ENCODE peak calls at places on chromosomes 11 and 22, in five cellular contexts. One of them, this sample, is unnamed.

GRCh38 chr11:117185739-117186430 is 7.3 kb downstream of the SIDT2 start:
- DNase-seq in neuronal stem cell: no peak
- DNase-seq in H9: no peak
- DNase-seq in mesendoderm: no peak
- DNase-seq in mesenchymal stem cell: no peak
- DNase-seq in this sample: no peak

GRCh38 chr11:10454902-10455631 is at the start of gene AMPD3:
- DNase-seq in mesendoderm: no peak
- DNase-seq in neuronal stem cell: no peak
- DNase-seq in mesenchymal stem cell: peak; percentile 99
- DNase-seq in H9: peak; percentile 30
- DNase-seq in this sample: peak; percentile 99

GRCh38 chr22:27879923-27880322 is 39.1 kb downstream of the PITPNB start:
- DNase-seq in mesendoderm: peak; percentile 78
- DNase-seq in H9: no peak
- DNase-seq in neuronal stem cell: no peak
- DNase-seq in mesenchymal stem cell: peak; percentile 69
- DNase-seq in this sample: peak; percentile 54

GRCh38 chr11:44627911-44628729 is 62.7 kb downstream of the CD82 start:
- DNase-seq in mesendoderm: no peak
- DNase-seq in mesenchymal stem cell: peak; percentile 39
- DNase-seq in neuronal stem cell: no peak
- DNase-seq in H9: peak; percentile 25
- DNase-seq in this sample: peak; percentile 49

GRCh38 chr11:108666373-108666772 is 1.5 kb downstream of the DDX10 start:
- DNase-seq in mesendoderm: peak; percentile 83
- DNase-seq in neuronal stem cell: no peak
- DNase-seq in H9: peak; percentile 45
- DNase-seq in mesenchymal stem cell: peak; percentile 22
- DNase-seq in this sample: no peak

GRCh38 chr22:38802671-38803121 is 8.8 kb upstream of the DNAL4 start:
- DNase-seq in H9: peak; percentile 43
- DNase-seq in mesendoderm: peak; percentile 62
- DNase-seq in neuronal stem cell: no peak
- DNase-seq in mesenchymal stem cell: peak; percentile 86
- DNase-seq in this sample: peak; percentile 95

GRCh38 chr11:14702760-14703159 is 59.2 kb downstream of the PDE3B start:
- DNase-seq in neuronal stem cell: no peak
- DNase-seq in H9: no peak
- DNase-seq in mesendoderm: no peak
- DNase-seq in mesenchymal stem cell: no peak
- DNase-seq in this sample: no peak

GRCh38 chr22:17077255-17077654 is 7.5 kb upstream of the IL17RA start:
- DNase-seq in neuronal stem cell: no peak
- DNase-seq in mesenchymal stem cell: peak; percentile 37
- DNase-seq in H9: no peak
- DNase-seq in mesendoderm: no peak
- DNase-seq in this sample: peak; percentile 88

GRCh38 chr11:11463397-11463796 is 110.3 kb upstream of the CSNK2A3 start:
- DNase-seq in mesenchymal stem cell: peak; percentile 73
- DNase-seq in neuronal stem cell: no peak
- DNase-seq in mesendoderm: no peak
- DNase-seq in H9: no peak
- DNase-seq in this sample: no peak

GRCh38 chr11:131025020-131025419 is 108.7 kb upstream of the SNX19 start:
- DNase-seq in mesenchymal stem cell: peak; percentile 59
- DNase-seq in neuronal stem cell: peak; percentile 9
- DNase-seq in mesendoderm: peak; percentile 69
- DNase-seq in H9: peak; percentile 59
- DNase-seq in this sample: peak; percentile 72

GRCh38 chr11:29343465-29344333 is 673.1 kb downstream of the KCNA4 start:
- DNase-seq in mesendoderm: peak; percentile 67
- DNase-seq in neuronal stem cell: peak; percentile 55
- DNase-seq in mesenchymal stem cell: peak; percentile 54
- DNase-seq in H9: peak; percentile 76
- DNase-seq in this sample: peak; percentile 34

GRCh38 chr11:100874203-100874602 is 187.1 kb downstream of the ARHGAP42 start:
- DNase-seq in H9: no peak
- DNase-seq in neuronal stem cell: no peak
- DNase-seq in mesendoderm: peak; percentile 78
- DNase-seq in mesenchymal stem cell: no peak
- DNase-seq in this sample: no peak

GRCh38 chr22:44100411-44100810 is 76.3 kb downstream of the PARVB start:
- DNase-seq in H9: no peak
- DNase-seq in mesendoderm: no peak
- DNase-seq in neuronal stem cell: no peak
- DNase-seq in mesenchymal stem cell: no peak
- DNase-seq in this sample: no peak

GRCh38 chr22:31332886-31333285 is 13.3 kb downstream of the PATZ1 start:
- DNase-seq in mesenchymal stem cell: no peak
- DNase-seq in neuronal stem cell: no peak
- DNase-seq in H9: no peak
- DNase-seq in mesendoderm: no peak
- DNase-seq in this sample: peak; percentile 62

GRCh38 chr22:42608481-42609361 is 6.0 kb downstream of the POLDIP3 start:
- DNase-seq in H9: no peak
- DNase-seq in mesenchymal stem cell: peak; percentile 75
- DNase-seq in mesendoderm: peak; percentile 58
- DNase-seq in neuronal stem cell: peak; percentile 33
- DNase-seq in this sample: peak; percentile 76

GRCh38 chr22:24053481-24054226 is 42.5 kb downstream of the CABIN1 start:
- DNase-seq in mesenchymal stem cell: peak; percentile 18
- DNase-seq in H9: no peak
- DNase-seq in mesendoderm: no peak
- DNase-seq in neuronal stem cell: no peak
- DNase-seq in this sample: no peak

GRCh38 chr22:35155403-35156025 is 89.6 kb downstream of the ISX start:
- DNase-seq in neuronal stem cell: no peak
- DNase-seq in H9: no peak
- DNase-seq in mesenchymal stem cell: no peak
- DNase-seq in mesendoderm: peak; percentile 70
- DNase-seq in this sample: no peak

GRCh38 chr11:20043992-20044391 is 116.3 kb downstream of the DBX1 start:
- DNase-seq in mesenchymal stem cell: no peak
- DNase-seq in neuronal stem cell: no peak
- DNase-seq in mesendoderm: no peak
- DNase-seq in H9: no peak
- DNase-seq in this sample: no peak

GRCh38 chr22:21020802-21021429 is 6.0 kb downstream of the P2RX6 start:
- DNase-seq in mesendoderm: peak; percentile 58
- DNase-seq in H9: peak; percentile 74
- DNase-seq in neuronal stem cell: no peak
- DNase-seq in mesenchymal stem cell: peak; percentile 10
- DNase-seq in this sample: no peak
- H2BK15ac ChIP-seq in mesendoderm: no peak overlapping the region
- H2BK15ac ChIP-seq in H9: no peak overlapping the region
- H2BK15ac ChIP-seq in neuronal stem cell: peak overlapping the region; percentile 39
- H2BK15ac ChIP-seq in mesenchymal stem cell: no peak overlapping the region
- H2BK15ac ChIP-seq in this sample: no peak overlapping the region

GRCh38 chr11:68269414-68270081 is 2.2 kb downstream of the C11orf24 start:
- DNase-seq in H9: peak; percentile 14
- DNase-seq in mesenchymal stem cell: peak; percentile 90
- DNase-seq in neuronal stem cell: no peak
- DNase-seq in mesendoderm: peak; percentile 48
- DNase-seq in this sample: peak; percentile 92
- H3K23ac ChIP-seq in H9: peak overlapping the region; percentile 63
- H3K23ac ChIP-seq in mesenchymal stem cell: no peak overlapping the region
- H3K23ac ChIP-seq in neuronal stem cell: no peak overlapping the region
- H3K23ac ChIP-seq in mesendoderm: no peak overlapping the region
- H3K23ac ChIP-seq in this sample: peak overlapping the region; percentile 93

GRCh38 chr22:48365386-48365785 is 1462.3 kb downstream of the BRD1 start:
- DNase-seq in H9: no peak
- DNase-seq in mesenchymal stem cell: no peak
- DNase-seq in mesendoderm: no peak
- DNase-seq in neuronal stem cell: no peak
- DNase-seq in this sample: no peak
- H2BK15ac ChIP-seq in H9: no peak overlapping the region
- H2BK15ac ChIP-seq in mesenchymal stem cell: no peak overlapping the region
- H2BK15ac ChIP-seq in mesendoderm: no peak overlapping the region
- H2BK15ac ChIP-seq in neuronal stem cell: no peak overlapping the region
- H2BK15ac ChIP-seq in this sample: no peak overlapping the region

DNA sequence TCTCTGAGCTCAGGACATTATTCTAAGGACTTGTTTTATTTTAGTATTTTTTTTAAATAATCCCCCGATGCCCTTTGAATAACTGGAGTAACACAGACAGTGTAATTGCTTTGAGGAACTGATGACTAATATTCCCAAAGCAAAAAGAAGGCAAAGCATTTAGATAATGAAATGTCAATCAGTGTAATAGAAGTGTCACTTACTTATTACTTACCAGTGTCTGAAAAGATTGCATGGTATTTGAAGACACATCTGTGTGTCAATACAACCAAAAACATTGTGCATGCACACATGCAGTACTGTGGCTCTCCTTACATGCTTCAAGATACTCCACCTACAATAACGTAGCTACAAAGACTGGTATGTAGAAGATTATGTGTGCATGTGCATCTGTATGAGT is 264.1 kb upstream of the ANO5 start:
- DNase-seq in neuronal stem cell: no peak
- DNase-seq in mesendoderm: no peak
- DNase-seq in mesenchymal stem cell: no peak
- DNase-seq in H9: no peak
- DNase-seq in this sample: no peak
- H3K23ac ChIP-seq in neuronal stem cell: no peak overlapping the region
- H3K23ac ChIP-seq in mesendoderm: no peak overlapping the region
- H3K23ac ChIP-seq in mesenchymal stem cell: no peak overlapping the region
- H3K23ac ChIP-seq in H9: no peak overlapping the region
- H3K23ac ChIP-seq in this sample: no peak overlapping the region